ENCODE peak calls at places on chromosome 9, in seven cellular contexts. One of them, this sample, is unnamed.

GRCh38 chr9:122016789-122017188 is 76.3 kb downstream of the TTLL11 start:
- DNase-seq in skeletal muscle cell: no peak
- DNase-seq in A673: peak
- DNase-seq in right cardiac atrium: no peak
- DNase-seq in stomach: no peak
- DNase-seq in left ventricle myocardium inferior: no peak
- DNase-seq in K562: peak
- DNase-seq in this sample: no peak

GRCh38 chr9:125190371-125190801 is 783 bp upstream of the PPP6C start:
- DNase-seq in right cardiac atrium: no peak
- DNase-seq in left ventricle myocardium inferior: no peak
- DNase-seq in A673: peak
- DNase-seq in K562: no peak
- DNase-seq in skeletal muscle cell: no peak
- DNase-seq in stomach: no peak
- DNase-seq in this sample: no peak

GRCh38 chr9:19934301-19934868 is 145.5 kb upstream of the SLC24A2 start:
- DNase-seq in K562: no peak
- DNase-seq in A673: no peak
- DNase-seq in stomach: peak
- DNase-seq in skeletal muscle cell: no peak
- DNase-seq in right cardiac atrium: peak
- DNase-seq in left ventricle myocardium inferior: peak
- DNase-seq in this sample: no peak

GRCh38 chr9:90965911-90966290 is 164.3 kb downstream of the SYK start:
- DNase-seq in left ventricle myocardium inferior: no peak
- DNase-seq in A673: no peak
- DNase-seq in K562: no peak
- DNase-seq in skeletal muscle cell: no peak
- DNase-seq in stomach: no peak
- DNase-seq in right cardiac atrium: no peak
- DNase-seq in this sample: no peak

GRCh38 chr9:16146661-16147060 is 593.8 kb downstream of the CCDC171 start:
- DNase-seq in K562: no peak
- DNase-seq in A673: no peak
- DNase-seq in left ventricle myocardium inferior: no peak
- DNase-seq in right cardiac atrium: no peak
- DNase-seq in skeletal muscle cell: no peak
- DNase-seq in stomach: no peak
- DNase-seq in this sample: no peak

GRCh38 chr9:115296831-115297565 is 179.0 kb upstream of the TNC start:
- DNase-seq in right cardiac atrium: no peak
- DNase-seq in K562: no peak
- DNase-seq in left ventricle myocardium inferior: no peak
- DNase-seq in skeletal muscle cell: no peak
- DNase-seq in stomach: no peak
- DNase-seq in A673: no peak
- DNase-seq in this sample: no peak

GRCh38 chr9:98577446-98577845 is 131.3 kb downstream of the GABBR2 start:
- DNase-seq in left ventricle myocardium inferior: no peak
- DNase-seq in A673: no peak
- DNase-seq in K562: no peak
- DNase-seq in stomach: no peak
- DNase-seq in skeletal muscle cell: no peak
- DNase-seq in right cardiac atrium: no peak
- DNase-seq in this sample: no peak

GRCh38 chr9:83299556-83299955 is 236.6 kb upstream of the RASEF start:
- DNase-seq in left ventricle myocardium inferior: no peak
- DNase-seq in right cardiac atrium: no peak
- DNase-seq in stomach: no peak
- DNase-seq in A673: no peak
- DNase-seq in skeletal muscle cell: peak
- DNase-seq in K562: no peak
- DNase-seq in this sample: no peak

GRCh38 chr9:693460-694390 is 147.8 kb upstream of the DMRT1 start:
- DNase-seq in right cardiac atrium: no peak
- DNase-seq in skeletal muscle cell: peak
- DNase-seq in A673: peak
- DNase-seq in left ventricle myocardium inferior: peak
- DNase-seq in stomach: no peak
- DNase-seq in K562: no peak
- DNase-seq in this sample: no peak

GRCh38 chr9:86908261-86908660 is 39.0 kb downstream of the GAS1 start:
- DNase-seq in left ventricle myocardium inferior: no peak
- DNase-seq in right cardiac atrium: no peak
- DNase-seq in A673: no peak
- DNase-seq in skeletal muscle cell: no peak
- DNase-seq in K562: no peak
- DNase-seq in stomach: no peak
- DNase-seq in this sample: no peak

GRCh38 chr9:24498632-24499031 is 47.1 kb downstream of the IZUMO3 start:
- DNase-seq in K562: no peak
- DNase-seq in left ventricle myocardium inferior: no peak
- DNase-seq in A673: no peak
- DNase-seq in right cardiac atrium: no peak
- DNase-seq in stomach: no peak
- DNase-seq in skeletal muscle cell: no peak
- DNase-seq in this sample: no peak

GRCh38 chr9:77981907-77982306 is 49.7 kb downstream of the GNAQ start:
- DNase-seq in skeletal muscle cell: no peak
- DNase-seq in left ventricle myocardium inferior: no peak
- DNase-seq in A673: no peak
- DNase-seq in right cardiac atrium: no peak
- DNase-seq in stomach: no peak
- DNase-seq in K562: no peak
- DNase-seq in this sample: no peak

GRCh38 chr9:87498816-87499454 is 1.3 kb downstream of the DAPK1 start:
- DNase-seq in A673: no peak
- DNase-seq in left ventricle myocardium inferior: no peak
- DNase-seq in K562: no peak
- DNase-seq in stomach: no peak
- DNase-seq in skeletal muscle cell: no peak
- DNase-seq in right cardiac atrium: no peak
- DNase-seq in this sample: peak

GRCh38 chr9:70563437-70564204 is 149.2 kb upstream of the KLF9 start:
- DNase-seq in A673: no peak
- DNase-seq in right cardiac atrium: no peak
- DNase-seq in skeletal muscle cell: peak
- DNase-seq in K562: no peak
- DNase-seq in left ventricle myocardium inferior: no peak
- DNase-seq in stomach: no peak
- DNase-seq in this sample: no peak

GRCh38 chr9:104263942-104264341 is 169.8 kb downstream of the SMC2 start:
- DNase-seq in skeletal muscle cell: no peak
- DNase-seq in left ventricle myocardium inferior: no peak
- DNase-seq in K562: no peak
- DNase-seq in stomach: no peak
- DNase-seq in right cardiac atrium: no peak
- DNase-seq in A673: no peak
- DNase-seq in this sample: no peak

GRCh38 chr9:127769101-127769500 is 9.4 kb downstream of the SH2D3C start:
- DNase-seq in stomach: no peak
- DNase-seq in A673: no peak
- DNase-seq in left ventricle myocardium inferior: no peak
- DNase-seq in skeletal muscle cell: no peak
- DNase-seq in right cardiac atrium: no peak
- DNase-seq in K562: no peak
- DNase-seq in this sample: no peak

GRCh38 chr9:127769985-127770904 is 8.2 kb downstream of the SH2D3C start:
- DNase-seq in K562: no peak
- DNase-seq in A673: no peak
- DNase-seq in left ventricle myocardium inferior: no peak
- DNase-seq in skeletal muscle cell: no peak
- DNase-seq in stomach: no peak
- DNase-seq in right cardiac atrium: no peak
- DNase-seq in this sample: no peak

GRCh38 chr9:127767909-127768331 is 10.5 kb downstream of the SH2D3C start:
- DNase-seq in A673: no peak
- DNase-seq in K562: no peak
- DNase-seq in left ventricle myocardium inferior: no peak
- DNase-seq in skeletal muscle cell: peak
- DNase-seq in right cardiac atrium: peak
- DNase-seq in stomach: no peak
- DNase-seq in this sample: peak

GRCh38 chr9:127767405-127767804 is 11.1 kb downstream of the SH2D3C start:
- DNase-seq in left ventricle myocardium inferior: no peak
- DNase-seq in A673: no peak
- DNase-seq in K562: no peak
- DNase-seq in stomach: no peak
- DNase-seq in skeletal muscle cell: no peak
- DNase-seq in right cardiac atrium: no peak
- DNase-seq in this sample: no peak

DNA sequence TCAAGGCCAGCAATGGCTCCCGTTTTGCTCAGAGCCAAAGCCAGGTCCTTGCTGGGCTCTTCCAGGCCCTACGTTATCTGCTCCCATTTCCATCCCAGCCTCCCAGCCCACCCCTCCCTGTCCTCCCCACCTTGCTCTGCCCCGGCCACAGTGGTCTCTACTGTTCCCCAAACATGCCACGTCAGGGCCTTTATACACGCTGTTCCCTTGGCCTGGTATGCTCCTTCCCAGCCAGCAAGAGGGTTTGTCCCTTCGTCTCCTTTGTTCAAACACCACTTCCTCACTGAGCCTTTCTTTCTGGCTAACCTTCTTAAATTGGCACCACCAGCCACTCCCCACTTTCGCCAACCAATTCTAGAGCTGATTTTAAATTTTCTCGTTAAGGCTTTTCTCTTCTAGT is 9.8 kb downstream of the SH2D3C start:
- DNase-seq in A673: no peak
- DNase-seq in right cardiac atrium: no peak
- DNase-seq in K562: no peak
- DNase-seq in left ventricle myocardium inferior: no peak
- DNase-seq in skeletal muscle cell: no peak
- DNase-seq in stomach: no peak
- DNase-seq in this sample: no peak
- H3K4me3 ChIP-seq in A673: no peak
- H3K4me3 ChIP-seq in right cardiac atrium: no peak
- H3K4me3 ChIP-seq in K562: no peak
- H3K4me3 ChIP-seq in left ventricle myocardium inferior: peak
- H3K4me3 ChIP-seq in skeletal muscle cell: no peak
- H3K4me3 ChIP-seq in stomach: no peak
- H3K4me3 ChIP-seq in this sample: no peak

GRCh38 chr9:12463641-12464040 is 229.5 kb upstream of the TYRP1 start:
- DNase-seq in K562: no peak
- DNase-seq in skeletal muscle cell: no peak
- DNase-seq in stomach: no peak
- DNase-seq in A673: no peak
- DNase-seq in right cardiac atrium: no peak
- DNase-seq in left ventricle myocardium inferior: no peak
- DNase-seq in this sample: no peak
- H3K4me3 ChIP-seq in K562: no peak
- H3K4me3 ChIP-seq in skeletal muscle cell: no peak
- H3K4me3 ChIP-seq in stomach: no peak
- H3K4me3 ChIP-seq in A673: no peak
- H3K4me3 ChIP-seq in right cardiac atrium: no peak
- H3K4me3 ChIP-seq in left ventricle myocardium inferior: no peak
- H3K4me3 ChIP-seq in this sample: no peak

GRCh38 chr9:80156262-80156661 is 584.5 kb downstream of the TLE4 start:
- DNase-seq in skeletal muscle cell: no peak
- DNase-seq in right cardiac atrium: no peak
- DNase-seq in K562: no peak
- DNase-seq in stomach: no peak
- DNase-seq in A673: no peak
- DNase-seq in left ventricle myocardium inferior: no peak
- DNase-seq in this sample: peak

GRCh38 chr9:80156725-80157124 is 585.0 kb downstream of the TLE4 start:
- DNase-seq in left ventricle myocardium inferior: no peak
- DNase-seq in right cardiac atrium: no peak
- DNase-seq in stomach: no peak
- DNase-seq in skeletal muscle cell: no peak
- DNase-seq in A673: no peak
- DNase-seq in K562: no peak
- DNase-seq in this sample: no peak

GRCh38 chr9:80158150-80158549 is 586.4 kb downstream of the TLE4 start:
- DNase-seq in stomach: no peak
- DNase-seq in K562: no peak
- DNase-seq in left ventricle myocardium inferior: no peak
- DNase-seq in A673: peak
- DNase-seq in skeletal muscle cell: no peak
- DNase-seq in right cardiac atrium: no peak
- DNase-seq in this sample: no peak

GRCh38 chr9:80157561-80157983 is 585.8 kb downstream of the TLE4 start:
- DNase-seq in A673: peak
- DNase-seq in skeletal muscle cell: no peak
- DNase-seq in stomach: no peak
- DNase-seq in right cardiac atrium: no peak
- DNase-seq in left ventricle myocardium inferior: no peak
- DNase-seq in K562: no peak
- DNase-seq in this sample: no peak

GRCh38 chr9:80157128-80157527 is 585.4 kb downstream of the TLE4 start:
- DNase-seq in skeletal muscle cell: no peak
- DNase-seq in right cardiac atrium: no peak
- DNase-seq in A673: no peak
- DNase-seq in K562: no peak
- DNase-seq in stomach: no peak
- DNase-seq in left ventricle myocardium inferior: no peak
- DNase-seq in this sample: peak
- H3K4me3 ChIP-seq in skeletal muscle cell: no peak
- H3K4me3 ChIP-seq in right cardiac atrium: no peak
- H3K4me3 ChIP-seq in A673: no peak
- H3K4me3 ChIP-seq in K562: no peak
- H3K4me3 ChIP-seq in stomach: no peak
- H3K4me3 ChIP-seq in left ventricle myocardium inferior: no peak
- H3K4me3 ChIP-seq in this sample: no peak

GRCh38 chr9:33024126-33024965 is 727 bp upstream of the DNAJA1 start:
- DNase-seq in K562: no peak
- DNase-seq in right cardiac atrium: no peak
- DNase-seq in skeletal muscle cell: no peak
- DNase-seq in A673: peak
- DNase-seq in left ventricle myocardium inferior: no peak
- DNase-seq in stomach: no peak
- DNase-seq in this sample: peak

GRCh38 chr9:33022303-33022702 is 2.8 kb upstream of the DNAJA1 start:
- DNase-seq in left ventricle myocardium inferior: no peak
- DNase-seq in skeletal muscle cell: no peak
- DNase-seq in K562: no peak
- DNase-seq in stomach: no peak
- DNase-seq in right cardiac atrium: no peak
- DNase-seq in A673: no peak
- DNase-seq in this sample: no peak

GRCh38 chr9:33023661-33024060 is 1.4 kb upstream of the DNAJA1 start:
- DNase-seq in A673: no peak
- DNase-seq in K562: no peak
- DNase-seq in skeletal muscle cell: no peak
- DNase-seq in right cardiac atrium: no peak
- DNase-seq in stomach: no peak
- DNase-seq in left ventricle myocardium inferior: no peak
- DNase-seq in this sample: no peak

GRCh38 chr9:33024966-33025571 is at the start of gene DNAJA1:
- DNase-seq in stomach: peak
- DNase-seq in skeletal muscle cell: peak
- DNase-seq in K562: peak
- DNase-seq in right cardiac atrium: peak
- DNase-seq in left ventricle myocardium inferior: peak
- DNase-seq in A673: peak
- DNase-seq in this sample: peak

DNA sequence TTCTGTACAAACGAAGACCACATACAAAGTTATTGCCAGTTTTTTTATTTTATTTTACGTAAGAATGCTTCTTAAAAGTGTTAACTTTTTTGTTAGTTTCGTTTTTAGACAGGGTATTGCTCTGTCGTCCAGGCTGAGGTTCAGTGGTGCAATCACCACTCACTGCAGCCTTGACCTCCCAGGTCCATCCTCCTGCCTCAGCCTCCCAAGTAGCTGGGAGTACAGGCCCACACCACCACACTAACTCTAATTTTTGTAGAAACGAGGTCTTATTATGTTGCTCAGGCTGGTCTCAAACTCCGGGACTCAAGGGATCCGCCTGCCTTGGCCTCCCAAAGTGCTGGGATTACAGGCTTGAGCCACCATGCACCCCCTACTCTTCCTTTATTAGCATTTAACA is 2.3 kb upstream of the DNAJA1 start:
- DNase-seq in stomach: no peak
- DNase-seq in K562: no peak
- DNase-seq in right cardiac atrium: no peak
- DNase-seq in skeletal muscle cell: no peak
- DNase-seq in left ventricle myocardium inferior: no peak
- DNase-seq in A673: no peak
- DNase-seq in this sample: no peak
- H3K4me3 ChIP-seq in stomach: no peak
- H3K4me3 ChIP-seq in K562: no peak
- H3K4me3 ChIP-seq in right cardiac atrium: no peak
- H3K4me3 ChIP-seq in skeletal muscle cell: no peak
- H3K4me3 ChIP-seq in left ventricle myocardium inferior: no peak
- H3K4me3 ChIP-seq in A673: no peak
- H3K4me3 ChIP-seq in this sample: no peak

This sample was measured in BE2C.